ENCODE peak calls at places on chromosomes 7 and 10, in five cellular contexts. C is fibroblast of lung, K is lower lobe of right lung, E is stomach, Y is Peyer's patch. T is an unnamed sample.
A peak's percentile ranks its signal among the peaks of the same experiment; 100 is the strongest.

GRCh38 chr7:99137418-99138180 is 6.3 kb downstream of the SMURF1 start:
- DNase-seq in K (no peak), Y (no peak), E (no peak), C (peak; percentile 93), T (peak; percentile 71)

GRCh38 chr7:157355784-157356511 is 19.1 kb downstream of the DNAJB6 start:
- DNase-seq in E (peak; percentile 42), C (peak; percentile 43), Y (no peak), K (no peak), T (peak; percentile 84)

GRCh38 chr10:59753267-59753666 is at the start of gene MRLN:
- DNase-seq in C (no peak), E (no peak), K (no peak), Y (no peak), T (no peak)

GRCh38 chr7:134777908-134778580 is 1.4 kb upstream of the CALD1 start:
- DNase-seq in Y (no peak), E (no peak), C (no peak), K (no peak), T (peak; percentile 47)

GRCh38 chr7:214410-215212 is 22.2 kb downstream of the FAM20C start:
- DNase-seq in K (no peak), E (peak; percentile 73), Y (no peak), C (peak; percentile 92), T (no peak)

GRCh38 chr10:11024596-11024995 is 6.9 kb downstream of the CELF2 start:
- DNase-seq in E (no peak), K (no peak), Y (no peak), C (peak; percentile 23), T (peak; percentile 84)

GRCh38 chr10:59337254-59337653 is 25.1 kb downstream of the FAM13C start:
- DNase-seq in E (peak; percentile 28), Y (no peak), C (peak; percentile 91), K (no peak), T (peak; percentile 58)

GRCh38 chr7:151215396-151215795 is 5.1 kb upstream of the H2BK1 start:
- DNase-seq in E (no peak), Y (peak; percentile 55), C (no peak), K (no peak), T (no peak)

GRCh38 chr10:96516337-96516736 is 2.6 kb upstream of the TLL2 start:
- DNase-seq in K (no peak), C (no peak), Y (no peak), E (no peak), T (no peak)

GRCh38 chr7:30789334-30789711 is 18.1 kb downstream of the MINDY4 start:
- DNase-seq in C (peak; percentile 83), K (no peak), Y (no peak), E (no peak), T (peak; percentile 93)

GRCh38 chr10:30781571-30782542 is 152.3 kb upstream of the LYZL2 start:
- DNase-seq in C (no peak), K (no peak), E (no peak), Y (no peak), T (no peak)

GRCh38 chr7:98459529-98459928 is 58.6 kb upstream of the BAIAP2L1 start:
- DNase-seq in Y (no peak), K (no peak), C (no peak), E (no peak), T (no peak)

GRCh38 chr7:158868754-158869410 is 12.5 kb downstream of the DYNC2I1 start:
- DNase-seq in E (no peak), Y (no peak), K (no peak), C (no peak), T (no peak)

GRCh38 chr10:96988421-96988820 is 156.3 kb downstream of the LCOR start:
- DNase-seq in Y (no peak), E (no peak), C (peak; percentile 13), K (no peak), T (no peak)

GRCh38 chr7:15643000-15643705 is 43.3 kb downstream of the MEOX2 start:
- DNase-seq in E (no peak), K (no peak), Y (no peak), C (no peak), T (no peak)

GRCh38 chr7:142796001-142796500 is 25.3 kb downstream of the PRSS2 start:
- DNase-seq in K (no peak), Y (no peak), E (no peak), C (no peak), T (no peak)
- H3K4me1 ChIP-seq in K (peaks cover 16% of the 10 kb centered on the region), Y (no peaks in the 10 kb centered on the region), E (peaks cover 21% of the 10 kb centered on the region), C (no peaks in the 10 kb centered on the region), T (no peaks in the 10 kb centered on the region)

GRCh38 chr10:29415876-29416275 is 127.0 kb downstream of the LYZL1 start:
- DNase-seq in E (no peak), Y (no peak), C (peak; percentile 71), K (no peak), T (no peak)
- H3K4me3 ChIP-seq in E (no peak overlapping the region), Y (no peak overlapping the region), C (no peak overlapping the region), K (no peak overlapping the region), T (no peak overlapping the region)

GRCh38 chr10:71753960-71754505 is 19.3 kb downstream of the VSIR start:
- DNase-seq in E (no peak), C (no peak), Y (no peak), K (no peak), T (peak; percentile 36)
- H3K4me1 ChIP-seq in E (peaks cover 68% of the 10 kb centered on the region), C (peaks cover under 1% of the 10 kb centered on the region), Y (peaks cover 15% of the 10 kb centered on the region), K (peaks cover 93% of the 10 kb centered on the region), T (no peaks in the 10 kb centered on the region)

DNA sequence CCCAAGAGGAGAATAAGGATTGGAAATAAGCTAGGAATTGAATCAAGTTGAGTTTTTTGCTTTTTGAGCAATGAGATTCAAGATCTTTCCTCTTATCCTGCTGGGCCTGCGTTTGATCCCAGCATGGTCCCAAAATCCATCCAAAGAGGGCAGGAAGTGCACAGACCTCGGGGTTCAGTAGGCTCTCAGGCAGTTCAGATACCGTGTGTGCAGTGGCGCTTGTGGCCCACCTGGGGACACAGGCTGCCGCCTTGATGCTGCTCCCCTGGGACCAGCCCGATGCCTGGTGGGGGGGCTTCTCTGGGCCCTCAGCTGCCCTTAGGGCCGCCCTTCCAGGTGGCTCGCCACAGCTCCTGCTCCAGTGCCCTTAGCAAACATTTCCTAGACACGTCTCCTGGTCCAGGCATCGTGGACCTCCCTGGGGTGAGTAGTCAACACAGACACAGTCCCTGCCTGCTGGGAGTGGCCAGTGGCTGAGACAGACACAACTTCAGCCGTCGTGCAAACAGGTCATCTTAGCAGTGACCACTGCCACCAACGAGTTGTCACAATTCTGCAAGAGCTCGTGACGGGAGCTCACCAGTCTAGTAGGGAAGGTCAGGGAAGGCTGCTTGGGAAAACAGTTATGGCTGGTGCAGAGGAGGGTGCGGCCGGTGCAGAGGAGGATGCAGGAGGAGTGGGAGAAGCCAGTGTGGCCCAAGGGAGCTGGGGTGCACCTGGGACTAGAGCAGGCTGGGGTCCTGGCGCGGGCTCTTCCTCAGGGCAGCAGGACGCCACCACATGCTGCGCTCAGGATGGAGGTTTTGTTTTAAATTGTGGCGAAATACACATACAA is 21.7 kb upstream of the JAKMIP3 start:
- DNase-seq in E (no peak), Y (no peak), C (no peak), K (no peak), T (peak; percentile 82)
- H3K4me3 ChIP-seq in E (no peak overlapping the region), Y (no peak overlapping the region), C (no peak overlapping the region), K (no peak overlapping the region), T (no peak overlapping the region)

GRCh38 chr7:40133561-40134427 is 628 bp downstream of the MPLKIP start:
- DNase-seq in K (no peak), C (peak; percentile 56), E (no peak), Y (no peak), T (peak; percentile 79)
- H3K4me1 ChIP-seq in K (peaks cover 26% of the 10 kb centered on the region), C (peaks cover 2% of the 10 kb centered on the region), E (peaks cover 32% of the 10 kb centered on the region), Y (no peaks in the 10 kb centered on the region), T (peaks cover 11% of the 10 kb centered on the region)

GRCh38 chr7:80137410-80137809 is 2.8 kb downstream of the GNAI1 start:
- DNase-seq in C (no peak), K (no peak), Y (no peak), E (no peak), T (no peak)
- H3K4me3 ChIP-seq in C (no peak overlapping the region), K (no peak overlapping the region), Y (no peak overlapping the region), E (no peak overlapping the region), T (no peak overlapping the region)